ENCODE peak calls at places on chromosomes 12 and 14, in seven cellular contexts. E is K562, S is breast epithelium, Q is upper lobe of left lung, D is gastrocnemius medialis, N is IMR-90, K is GM12878. T is an unnamed sample.

GRCh38 chr14:71363961-71364360 is 456.7 kb downstream of the PCNX1 start:
- DNase-seq in E (no peak), S (no peak), Q (no peak), D (no peak), N (peak; percentile 79), K (no peak), T (no peak)

GRCh38 chr14:89420502-89420901 is 3.5 kb upstream of the FOXN3 start:
- DNase-seq in E (no peak), S (no peak), Q (no peak), D (no peak), N (no peak), K (no peak), T (peak; percentile 55)

GRCh38 chr14:78598046-78598652 is 428.0 kb downstream of the NRXN3 start:
- DNase-seq in E (peak; percentile 55), S (no peak), Q (peak; percentile 6), D (peak; percentile 28), N (peak; percentile 26), K (no peak), T (peak; percentile 56)

GRCh38 chr12:68131867-68132414 is 27.6 kb downstream of the IFNG start:
- DNase-seq in E (no peak), S (no peak), Q (no peak), D (no peak), N (no peak), K (no peak), T (no peak)

GRCh38 chr12:4278582-4278939 is 5.0 kb downstream of the CCND2 start:
- DNase-seq in E (no peak), S (no peak), Q (no peak), D (peak; percentile 59), N (no peak), K (no peak), T (no peak)

GRCh38 chr14:49641697-49642129 is 6.7 kb upstream of the DNAAF2 start:
- DNase-seq in E (peak; percentile 13), S (no peak), Q (no peak), D (no peak), N (peak; percentile 48), K (no peak), T (peak; percentile 91)

GRCh38 chr14:97217094-97217885 is 420.1 kb downstream of the VRK1 start:
- DNase-seq in E (no peak), S (no peak), Q (no peak), D (no peak), N (no peak), K (no peak), T (no peak)

GRCh38 chr14:95703805-95704204 is 10.1 kb downstream of the TCL1A start:
- DNase-seq in E (no peak), S (no peak), Q (no peak), D (no peak), N (no peak), K (no peak), T (no peak)

GRCh38 chr12:118052324-118053070 is 8.5 kb downstream of the WSB2 start:
- DNase-seq in E (no peak), S (peak; percentile 85), Q (peak; percentile 59), D (peak; percentile 95), N (peak; percentile 95), K (no peak), T (peak; percentile 86)

GRCh38 chr12:127162902-127163301 is 1104.1 kb upstream of the TMEM132C start:
- DNase-seq in E (peak; percentile 79), S (no peak), Q (no peak), D (no peak), N (peak; percentile 53), K (peak; percentile 16), T (no peak)

GRCh38 chr12:75563351-75563750 is 51.9 kb upstream of the KRR1 start:
- DNase-seq in E (no peak), S (no peak), Q (no peak), D (no peak), N (no peak), K (no peak), T (no peak)

DNA sequence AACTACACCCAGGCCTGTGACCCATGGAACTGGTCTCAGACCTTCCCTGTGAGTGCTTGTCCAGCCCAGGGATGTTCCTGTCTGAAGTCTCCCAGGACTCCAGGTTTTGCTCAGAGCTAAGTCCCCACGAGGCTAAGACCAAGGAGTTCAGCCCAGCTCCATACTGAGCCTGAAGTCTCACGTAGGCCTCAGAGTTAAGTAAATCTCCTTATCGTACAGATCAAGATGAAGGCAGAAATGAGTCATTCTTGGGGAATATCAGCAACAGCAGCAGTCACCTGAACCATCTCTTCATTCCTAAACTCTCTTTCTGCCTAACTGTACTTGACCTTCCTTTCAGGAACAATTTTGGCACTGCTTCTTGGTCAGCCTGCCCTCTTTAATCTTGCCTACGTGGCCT is 139.9 kb downstream of the ANO6 start:
- DNase-seq in E (peak; percentile 45), S (no peak), Q (no peak), D (no peak), N (peak; percentile 15), K (no peak), T (no peak)
- H3K36me3 ChIP-seq in E (peaks cover 18% of the 10 kb centered on the region), S (no peaks in the 10 kb centered on the region), Q (peaks cover 4% of the 10 kb centered on the region), D (peaks cover 42% of the 10 kb centered on the region), N (peaks cover 10% of the 10 kb centered on the region), K (peaks cover 4% of the 10 kb centered on the region), T (peaks cover 7% of the 10 kb centered on the region)

GRCh38 chr14:34981743-34982420 is 910 bp upstream of the SRP54 start:
- DNase-seq in E (peak; percentile 53), S (peak; percentile 20), Q (no peak), D (peak; percentile 21), N (peak; percentile 50), K (no peak), T (peak; percentile 24)
- TF ChIP-seq POLR2A in E (no peak), S (no peak), Q (no peak), D (no peak), N (no peak), K (no peak), T (no peak)

GRCh38 chr12:6700646-6701051 is at the start of gene PIANP:
- DNase-seq in E (no peak), S (peak; percentile 26), Q (peak; percentile 92), D (no peak), N (peak; percentile 21), K (no peak), T (no peak)

GRCh38 chr12:6698352-6699046 is 2.1 kb downstream of the PIANP start:
- DNase-seq in E (no peak), S (no peak), Q (no peak), D (no peak), N (no peak), K (no peak), T (no peak)

GRCh38 chr12:6699259-6699988 is 1.2 kb downstream of the PIANP start:
- DNase-seq in E (no peak), S (no peak), Q (no peak), D (no peak), N (no peak), K (no peak), T (no peak)

GRCh38 chr12:6701078-6701768 is 608 bp upstream of the PIANP start:
- DNase-seq in E (no peak), S (no peak), Q (no peak), D (no peak), N (no peak), K (no peak), T (no peak)

DNA sequence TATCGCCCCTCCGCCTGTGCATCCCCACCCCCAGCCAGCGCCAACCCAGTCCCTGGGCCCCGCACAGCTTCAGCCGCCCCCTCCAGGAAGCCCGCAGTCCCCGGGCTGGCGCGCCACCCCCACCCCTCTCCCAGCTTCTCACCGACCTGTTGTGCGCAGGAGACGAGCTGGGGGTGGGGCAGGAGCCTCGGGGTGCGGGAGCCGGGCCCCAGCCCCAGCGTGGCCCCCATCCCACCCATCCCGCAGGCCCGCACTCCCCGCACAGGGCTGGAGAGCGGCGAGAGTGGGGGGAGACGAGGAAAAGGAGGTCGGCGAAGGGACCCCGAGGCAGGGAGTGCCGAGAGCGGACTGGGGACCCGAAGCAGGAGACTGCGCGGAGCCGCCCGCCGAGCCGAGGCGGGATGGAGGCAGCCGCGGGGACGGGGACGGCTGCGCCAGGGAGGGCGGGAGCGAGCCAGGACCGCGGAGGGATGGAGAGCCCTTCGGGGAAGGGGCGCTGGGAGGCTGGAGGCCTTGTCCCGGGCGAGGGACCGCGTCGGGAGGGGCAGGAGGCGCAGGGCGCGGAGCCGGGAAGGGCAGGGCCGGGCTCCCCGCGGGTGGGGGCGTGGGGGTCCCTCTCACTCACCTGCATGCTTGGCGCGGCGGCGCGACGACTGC is 498 bp downstream of the PIANP start:
- DNase-seq in E (no peak), S (no peak), Q (peak; percentile 74), D (no peak), N (no peak), K (no peak), T (no peak)
- H3K4me3 ChIP-seq in E (no peak overlapping the region), S (peak overlapping the region; percentile 26), Q (peak overlapping the region; percentile 43), D (peak overlapping the region; percentile 38), N (peak overlapping the region; percentile 81), K (no peak overlapping the region), T (no peak overlapping the region)

GRCh38 chr12:49557187-49557916 is 10.6 kb downstream of the MCRS1 start:
- DNase-seq in E (no peak), S (no peak), Q (no peak), D (no peak), N (no peak), K (no peak), T (no peak)

GRCh38 chr12:49557917-49558215 is 10.1 kb downstream of the MCRS1 start:
- DNase-seq in E (no peak), S (no peak), Q (no peak), D (no peak), N (no peak), K (no peak), T (no peak)

GRCh38 chr12:49554266-49554665 is 13.7 kb downstream of the MCRS1 start:
- DNase-seq in E (no peak), S (no peak), Q (peak; percentile 68), D (no peak), N (no peak), K (no peak), T (no peak)

GRCh38 chr12:49556391-49557186 is 11.4 kb downstream of the MCRS1 start:
- DNase-seq in E (no peak), S (no peak), Q (no peak), D (no peak), N (no peak), K (no peak), T (no peak)

GRCh38 chr12:49555631-49556390 is 12.1 kb downstream of the MCRS1 start:
- DNase-seq in E (no peak), S (no peak), Q (no peak), D (no peak), N (no peak), K (no peak), T (no peak)
- H3K36me3 ChIP-seq in E (peaks cover 39% of the 10 kb centered on the region), S (peaks cover 9% of the 10 kb centered on the region), Q (peaks cover 52% of the 10 kb centered on the region), D (peaks cover 48% of the 10 kb centered on the region), N (peaks cover 33% of the 10 kb centered on the region), K (peaks cover 21% of the 10 kb centered on the region), T (peaks cover 30% of the 10 kb centered on the region)

GRCh38 chr12:26831959-26832816 is 806 bp downstream of the ITPR2 start:
- DNase-seq in E (peak; percentile 79), S (peak; percentile 48), Q (peak; percentile 93), D (peak; percentile 56), N (peak; percentile 80), K (no peak), T (peak; percentile 87)
- TF ChIP-seq POLR2A in E (peak; percentile 24), S (no peak), Q (no peak), D (no peak), N (peak; percentile 96), K (peak; percentile 65), T (peak; percentile 72)

DNA sequence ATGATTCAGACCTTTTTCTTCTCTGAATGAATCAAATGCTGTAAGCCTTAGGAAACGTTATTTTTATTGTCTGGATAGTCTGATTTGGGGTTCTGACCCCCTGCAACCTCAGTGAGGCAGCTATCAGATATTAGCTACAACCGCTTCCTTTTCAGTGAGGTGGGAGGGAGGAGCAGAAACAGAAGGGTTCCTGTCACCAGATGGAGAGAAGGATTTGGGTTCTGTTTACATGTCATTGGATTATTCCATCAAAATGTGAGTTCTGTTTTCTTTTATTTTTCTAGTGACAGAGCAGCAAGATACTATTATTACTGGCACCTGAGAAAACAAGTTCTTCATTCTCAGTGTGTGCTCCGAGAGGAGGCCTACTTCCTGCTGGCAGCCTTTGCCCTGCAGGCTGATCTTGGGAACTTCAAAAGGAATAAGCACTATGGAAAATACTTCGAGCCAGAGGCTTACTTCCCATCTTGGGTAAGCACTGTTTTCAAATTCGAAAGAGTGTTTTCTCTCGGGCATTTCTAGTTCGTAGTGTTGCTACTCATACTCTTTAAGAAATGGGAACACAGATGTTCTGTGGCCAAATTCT is 52.8 kb downstream of the FRMD6 start:
- DNase-seq in E (no peak), S (no peak), Q (no peak), D (no peak), N (no peak), K (no peak), T (no peak)
- H3K4me3 ChIP-seq in E (no peak overlapping the region), S (no peak overlapping the region), Q (no peak overlapping the region), D (no peak overlapping the region), N (no peak overlapping the region), K (no peak overlapping the region), T (no peak overlapping the region)